ENCODE peak calls at places on chromosome 1, in four cellular contexts. M is hepatocyte, D is left ventricle myocardium inferior, G is upper lobe of left lung. E is an unnamed sample.

GRCh38 chr1:20078166-20078565 is 8.2 kb downstream of the PLA2G5 start:
- DNase-seq in M (no peak), D (no peak), G (no peak), E (peak; percentile 36)

GRCh38 chr1:116921937-116922336 is 12.2 kb downstream of the PTGFRN start:
- DNase-seq in M (no peak), D (no peak), G (no peak), E (no peak)

GRCh38 chr1:85502625-85503083 is 37.7 kb upstream of the DDAH1 start:
- DNase-seq in M (peak; percentile 79), D (no peak), G (peak; percentile 42), E (no peak)

GRCh38 chr1:21669287-21670058 is at the start of gene RAP1GAP:
- DNase-seq in M (peak; percentile 83), D (no peak), G (no peak), E (no peak)

GRCh38 chr1:203325004-203325417 is 19.7 kb downstream of the BTG2 start:
- DNase-seq in M (no peak), D (no peak), G (peak; percentile 45), E (peak; percentile 88)

GRCh38 chr1:208409171-208409570 is 165.0 kb upstream of the PLXNA2 start:
- DNase-seq in M (no peak), D (no peak), G (no peak), E (no peak)

GRCh38 chr1:90817399-90817798 is 100.3 kb upstream of the BARHL2 start:
- DNase-seq in M (no peak), D (no peak), G (no peak), E (no peak)

GRCh38 chr1:63691672-63692425 is 82.0 kb upstream of the ROR1 start:
- DNase-seq in M (peak; percentile 90), D (no peak), G (peak; percentile 67), E (no peak)

GRCh38 chr1:1763657-1764621 is 14.3 kb downstream of the NADK start:
- DNase-seq in M (no peak), D (peak; percentile 62), G (peak; percentile 96), E (no peak)

GRCh38 chr1:89587728-89588127 is 45.2 kb upstream of the LRRC8C start:
- DNase-seq in M (no peak), D (no peak), G (no peak), E (no peak)

GRCh38 chr1:8363186-8363585 is 45.3 kb downstream of the SLC45A1 start:
- DNase-seq in M (no peak), D (no peak), G (no peak), E (no peak)

GRCh38 chr1:85409516-85409915 is 55.4 kb downstream of the DDAH1 start:
- DNase-seq in M (no peak), D (no peak), G (no peak), E (no peak)

GRCh38 chr1:22535399-22535798 is 27.9 kb upstream of the EPHA8 start:
- DNase-seq in M (no peak), D (no peak), G (no peak), E (no peak)

GRCh38 chr1:9427388-9427787 is 111.9 kb upstream of the SLC25A33 start:
- DNase-seq in M (no peak), D (no peak), G (no peak), E (no peak)

GRCh38 chr1:170660874-170661645 is 2.9 kb upstream of the PRRX1 start:
- DNase-seq in M (no peak), D (no peak), G (no peak), E (no peak)

GRCh38 chr1:92910081-92910480 is 51.2 kb downstream of the DIPK1A start:
- DNase-seq in M (no peak), D (no peak), G (no peak), E (no peak)

GRCh38 chr1:183841550-183841949 is 36.6 kb downstream of the RGL1 start:
- DNase-seq in M (no peak), D (no peak), G (no peak), E (peak; percentile 51)

GRCh38 chr1:31577515-31578191 is 1.3 kb downstream of the TINAGL1 start:
- DNase-seq in M (no peak), D (no peak), G (no peak), E (no peak)

GRCh38 chr1:98086796-98087195 is 166.0 kb upstream of the DPYD start:
- DNase-seq in M (peak; percentile 62), D (no peak), G (no peak), E (no peak)

GRCh38 chr1:206496131-206496793 is 11.1 kb upstream of the RASSF5 start:
- DNase-seq in M (no peak), D (no peak), G (no peak), E (no peak)

GRCh38 chr1:183025782-183026774 is 2.9 kb downstream of the LAMC1 start:
- DNase-seq in M (no peak), D (no peak), G (no peak), E (no peak)

GRCh38 chr1:226438007-226438406 is 30.1 kb upstream of the PARP1 start:
- DNase-seq in M (no peak), D (no peak), G (no peak), E (no peak)

GRCh38 chr1:111176678-111177077 is 23.8 kb downstream of the DENND2D start:
- DNase-seq in M (no peak), D (no peak), G (no peak), E (no peak)

GRCh38 chr1:66265268-66265667 is 268.7 kb upstream of the SGIP1 start:
- DNase-seq in M (no peak), D (no peak), G (no peak), E (no peak)

GRCh38 chr1:27296773-27297214 is 25.2 kb upstream of the TMEM222 start:
- DNase-seq in M (peak; percentile 82), D (peak; percentile 65), G (peak; percentile 65), E (no peak)

GRCh38 chr1:10471411-10472219 is 714 bp downstream of the DFFA start:
- DNase-seq in M (no peak), D (no peak), G (no peak), E (no peak)

GRCh38 chr1:77550135-77550534 is 132.3 kb downstream of the ZZZ3 start:
- DNase-seq in M (no peak), D (no peak), G (no peak), E (no peak)

DNA sequence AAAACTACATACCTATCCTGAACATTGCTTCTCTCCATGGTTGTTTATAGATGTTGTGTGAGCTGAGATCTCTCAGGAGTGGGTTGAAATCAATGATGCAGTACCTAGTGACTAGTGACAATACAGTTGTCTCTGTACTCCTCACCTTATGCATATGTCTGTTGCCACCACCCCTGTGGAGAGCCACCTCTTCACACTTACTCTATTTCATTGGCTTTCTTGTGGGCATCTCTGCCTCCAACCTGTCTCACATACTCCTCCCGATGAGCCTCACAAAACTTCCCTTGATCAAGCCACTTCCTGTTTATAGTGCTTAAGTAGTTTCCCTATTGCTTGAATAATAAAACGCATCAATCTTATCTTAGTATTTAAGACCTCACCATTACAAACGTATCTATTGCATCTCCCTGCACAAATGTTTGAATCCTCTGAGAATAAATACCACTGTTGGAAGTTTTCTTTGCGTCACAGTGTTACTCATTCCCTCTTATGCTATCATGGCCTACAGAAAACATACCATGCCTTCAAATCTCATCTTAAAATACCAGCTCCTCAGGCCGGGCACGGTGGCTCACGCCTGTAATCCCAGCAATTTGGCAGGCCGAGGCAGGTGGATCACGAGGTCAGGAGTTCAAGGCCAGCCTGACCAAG is 54.7 kb upstream of the GREM2 start:
- DNase-seq in M (no peak), D (no peak), G (no peak), E (no peak)
- TF ChIP-seq CTCF in M (no peak), D (no peak), G (no peak), E (no peak)

DNA sequence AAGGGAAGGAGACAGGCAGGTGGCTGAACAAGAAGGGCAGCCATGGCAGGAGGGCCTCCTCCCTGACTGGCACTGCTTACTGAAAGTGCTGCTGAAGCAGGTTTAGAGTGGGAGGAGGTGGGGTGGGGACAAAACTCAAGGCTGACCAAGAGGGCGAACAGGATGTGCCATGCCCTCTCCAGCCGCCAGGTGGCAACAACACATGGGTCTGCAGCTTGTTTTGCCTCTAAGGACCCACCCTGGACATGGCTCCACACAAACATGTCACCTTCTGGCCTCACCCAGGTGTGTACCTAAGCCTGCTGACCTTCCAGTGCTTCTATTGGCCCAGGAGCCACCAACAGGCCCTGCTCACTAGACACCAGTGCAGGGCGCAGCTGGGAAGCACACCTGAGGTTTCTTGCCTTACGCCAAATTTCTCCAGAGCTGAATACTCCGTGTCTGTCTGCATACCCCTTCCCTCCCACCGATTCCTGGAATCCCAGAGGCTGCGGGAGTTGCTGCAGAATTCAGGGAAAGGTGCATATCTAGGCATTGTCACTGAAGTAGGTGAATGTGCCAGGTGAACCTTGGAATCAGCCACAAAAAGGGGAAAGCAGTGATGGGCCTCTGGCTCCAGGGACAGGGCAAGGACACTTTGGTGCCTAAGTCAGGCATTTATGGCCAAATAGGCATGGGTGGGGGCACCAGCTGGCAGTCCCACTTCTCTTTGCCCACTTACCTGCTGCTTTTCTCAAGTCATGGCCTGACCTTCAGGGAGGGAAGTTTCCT is 5.3 kb downstream of the PSRC1 start:
- DNase-seq in M (peak; percentile 81), D (peak; percentile 78), G (peak; percentile 94), E (peak; percentile 46)
- TF ChIP-seq CTCF in M (peak; percentile 70), D (peak; percentile 91), G (peak; percentile 97), E (peak; percentile 99)

GRCh38 chr1:232792949-232793348 is 12.3 kb upstream of the MAP10 start:
- DNase-seq in M (no peak), D (no peak), G (no peak), E (no peak)

GRCh38 chr1:232788235-232788872 is 16.9 kb upstream of the MAP10 start:
- DNase-seq in M (no peak), D (no peak), G (no peak), E (no peak)

GRCh38 chr1:232795497-232796068 is 9.6 kb upstream of the MAP10 start:
- DNase-seq in M (no peak), D (no peak), G (no peak), E (no peak)

GRCh38 chr1:232789660-232790059 is 15.6 kb upstream of the MAP10 start:
- DNase-seq in M (no peak), D (no peak), G (no peak), E (no peak)

DNA sequence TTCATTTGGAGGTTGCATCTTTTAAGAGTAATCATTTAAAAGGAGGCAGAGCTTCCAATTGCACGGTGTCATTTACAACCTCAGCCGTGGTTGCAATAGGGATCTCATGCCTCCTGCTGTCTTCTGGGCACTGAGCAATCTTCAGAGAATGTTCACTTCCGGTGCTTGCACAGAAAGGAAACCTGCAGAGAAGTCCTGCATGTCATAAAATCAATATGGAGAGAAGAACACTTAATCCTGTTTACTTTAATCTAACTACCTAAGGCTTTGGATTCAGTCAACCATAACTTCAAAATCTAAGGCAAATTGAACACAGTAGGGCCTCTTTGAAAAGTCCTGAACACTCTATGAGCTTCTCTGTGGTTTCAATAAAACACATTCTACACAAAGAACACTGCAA is 11.3 kb upstream of the MAP10 start:
- DNase-seq in M (peak; percentile 68), D (no peak), G (no peak), E (no peak)
- TF ChIP-seq CTCF in M (peak; percentile 42), D (no peak), G (no peak), E (no peak)

GRCh38 chr1:212457740-212458338 is 25.1 kb downstream of the NENF start:
- DNase-seq in M (peak; percentile 60), D (no peak), G (no peak), E (no peak)

GRCh38 chr1:212458817-212459216 is 26.1 kb downstream of the NENF start:
- DNase-seq in M (no peak), D (no peak), G (no peak), E (no peak)

GRCh38 chr1:212455406-212456165 is 22.9 kb downstream of the NENF start:
- DNase-seq in M (peak; percentile 87), D (peak; percentile 90), G (peak; percentile 87), E (no peak)

GRCh38 chr1:212454741-212455140 is 22.0 kb downstream of the NENF start:
- DNase-seq in M (no peak), D (no peak), G (no peak), E (no peak)

DNA sequence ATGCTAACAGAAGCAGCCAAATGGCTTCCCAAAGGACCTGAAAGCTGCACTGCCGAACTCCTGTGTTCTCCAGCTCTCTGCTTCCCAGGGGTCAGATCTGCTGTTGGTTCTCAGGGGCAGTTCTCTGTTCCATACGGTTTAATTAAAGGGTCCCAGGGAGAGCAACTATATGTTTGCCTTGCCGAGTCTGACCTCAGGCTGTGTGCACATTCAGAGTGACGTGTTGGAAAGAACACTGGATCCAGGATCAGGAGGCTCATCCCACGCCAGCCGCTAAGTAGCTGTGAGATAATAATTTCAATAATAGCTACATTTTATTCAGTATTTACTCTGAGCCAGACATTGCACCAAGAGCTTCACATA is 23.4 kb downstream of the NENF start:
- DNase-seq in M (no peak), D (no peak), G (no peak), E (no peak)
- TF ChIP-seq CTCF in M (no peak), D (peak; percentile 34), G (no peak), E (no peak)

E was measured in GM12864.